ENCODE peak calls at places on chromosomes 6 and 20, in seven cellular contexts. One of them, this sample, is unnamed.

GRCh38 chr6:7646394-7646793 is 56.4 kb downstream of the SNRNP48 start:
- DNase-seq in H1: no peak
- DNase-seq in HCT116: no peak
- DNase-seq in SK-N-SH: no peak
- DNase-seq in K562: no peak
- DNase-seq in HepG2: no peak
- DNase-seq in GM12878: no peak
- DNase-seq in this sample: no peak

GRCh38 chr6:34390531-34391013 is 1.9 kb downstream of the NUDT3 start:
- DNase-seq in K562: no peak
- DNase-seq in GM12878: no peak
- DNase-seq in SK-N-SH: no peak
- DNase-seq in HepG2: no peak
- DNase-seq in HCT116: no peak
- DNase-seq in H1: no peak
- DNase-seq in this sample: no peak

GRCh38 chr20:64103871-64104666 is 3.3 kb downstream of the NPBWR2 start:
- DNase-seq in GM12878: no peak
- DNase-seq in K562: no peak
- DNase-seq in HCT116: no peak
- DNase-seq in H1: peak
- DNase-seq in HepG2: no peak
- DNase-seq in SK-N-SH: no peak
- DNase-seq in this sample: no peak

GRCh38 chr20:760751-761417 is 7.4 kb downstream of the SLC52A3 start:
- DNase-seq in HepG2: peak
- DNase-seq in HCT116: peak
- DNase-seq in H1: peak
- DNase-seq in SK-N-SH: peak
- DNase-seq in GM12878: no peak
- DNase-seq in K562: peak
- DNase-seq in this sample: no peak

GRCh38 chr6:169589293-169589692 is 112.5 kb downstream of the WDR27 start:
- DNase-seq in GM12878: no peak
- DNase-seq in HCT116: no peak
- DNase-seq in SK-N-SH: no peak
- DNase-seq in H1: no peak
- DNase-seq in HepG2: no peak
- DNase-seq in K562: no peak
- DNase-seq in this sample: no peak

GRCh38 chr20:19968488-19969073 is 48.6 kb upstream of the NAA20 start:
- DNase-seq in HCT116: no peak
- DNase-seq in HepG2: no peak
- DNase-seq in H1: no peak
- DNase-seq in K562: no peak
- DNase-seq in GM12878: no peak
- DNase-seq in SK-N-SH: peak
- DNase-seq in this sample: no peak

GRCh38 chr20:47318027-47318595 is 38.4 kb downstream of the ZMYND8 start:
- DNase-seq in K562: no peak
- DNase-seq in SK-N-SH: no peak
- DNase-seq in HepG2: peak
- DNase-seq in GM12878: no peak
- DNase-seq in H1: peak
- DNase-seq in HCT116: no peak
- DNase-seq in this sample: peak

GRCh38 chr6:111846511-111847409 is 26.5 kb downstream of the FYN start:
- DNase-seq in SK-N-SH: no peak
- DNase-seq in HCT116: no peak
- DNase-seq in GM12878: no peak
- DNase-seq in K562: no peak
- DNase-seq in H1: no peak
- DNase-seq in HepG2: no peak
- DNase-seq in this sample: no peak

GRCh38 chr6:70537266-70537665 is 29.5 kb upstream of the SDHAF4 start:
- DNase-seq in HepG2: no peak
- DNase-seq in K562: no peak
- DNase-seq in SK-N-SH: no peak
- DNase-seq in GM12878: no peak
- DNase-seq in H1: no peak
- DNase-seq in HCT116: no peak
- DNase-seq in this sample: no peak

GRCh38 chr20:41345729-41346067 is 5.1 kb downstream of the LPIN3 start:
- DNase-seq in HCT116: no peak
- DNase-seq in SK-N-SH: no peak
- DNase-seq in GM12878: no peak
- DNase-seq in H1: no peak
- DNase-seq in HepG2: no peak
- DNase-seq in K562: no peak
- DNase-seq in this sample: no peak

GRCh38 chr6:151482290-151482689 is 11.5 kb upstream of the CCDC170 start:
- DNase-seq in GM12878: no peak
- DNase-seq in K562: no peak
- DNase-seq in SK-N-SH: no peak
- DNase-seq in HCT116: no peak
- DNase-seq in HepG2: no peak
- DNase-seq in H1: no peak
- DNase-seq in this sample: no peak

GRCh38 chr6:158011478-158011920 is 29.8 kb downstream of the SYNJ2 start:
- DNase-seq in GM12878: no peak
- DNase-seq in HCT116: no peak
- DNase-seq in H1: no peak
- DNase-seq in SK-N-SH: no peak
- DNase-seq in K562: no peak
- DNase-seq in HepG2: peak
- DNase-seq in this sample: no peak

GRCh38 chr6:54404791-54405190 is 96.5 kb downstream of the TINAG start:
- DNase-seq in K562: no peak
- DNase-seq in HepG2: no peak
- DNase-seq in GM12878: no peak
- DNase-seq in HCT116: no peak
- DNase-seq in SK-N-SH: no peak
- DNase-seq in H1: no peak
- DNase-seq in this sample: no peak

GRCh38 chr20:10786678-10787077 is 112.9 kb upstream of the JAG1 start:
- DNase-seq in HepG2: no peak
- DNase-seq in H1: no peak
- DNase-seq in SK-N-SH: no peak
- DNase-seq in GM12878: no peak
- DNase-seq in K562: no peak
- DNase-seq in HCT116: no peak
- DNase-seq in this sample: no peak

GRCh38 chr6:16179970-16180431 is 51.1 kb downstream of the MYLIP start:
- DNase-seq in K562: no peak
- DNase-seq in H1: no peak
- DNase-seq in HepG2: no peak
- DNase-seq in GM12878: no peak
- DNase-seq in SK-N-SH: no peak
- DNase-seq in HCT116: no peak
- DNase-seq in this sample: no peak

GRCh38 chr6:10411915-10412164 is 3.0 kb downstream of the TFAP2A start:
- DNase-seq in SK-N-SH: no peak
- DNase-seq in K562: no peak
- DNase-seq in H1: no peak
- DNase-seq in HCT116: no peak
- DNase-seq in HepG2: no peak
- DNase-seq in GM12878: no peak
- DNase-seq in this sample: no peak

GRCh38 chr6:14758421-14759043 is 487.3 kb upstream of the JARID2 start:
- DNase-seq in GM12878: no peak
- DNase-seq in K562: no peak
- DNase-seq in HCT116: no peak
- DNase-seq in HepG2: no peak
- DNase-seq in H1: no peak
- DNase-seq in SK-N-SH: no peak
- DNase-seq in this sample: peak

GRCh38 chr6:25727028-25727427 is 27.5 kb upstream of the SLC17A4 start:
- DNase-seq in H1: no peak
- DNase-seq in HCT116: no peak
- DNase-seq in K562: no peak
- DNase-seq in HepG2: no peak
- DNase-seq in SK-N-SH: no peak
- DNase-seq in GM12878: no peak
- DNase-seq in this sample: no peak

GRCh38 chr20:53547664-53548239 is 45.9 kb downstream of the ZNF217 start:
- DNase-seq in SK-N-SH: peak
- DNase-seq in HCT116: peak
- DNase-seq in HepG2: peak
- DNase-seq in K562: peak
- DNase-seq in GM12878: peak
- DNase-seq in H1: peak
- DNase-seq in this sample: peak

GRCh38 chr6:139029470-139030210 is 1.1 kb downstream of the ABRACL start:
- DNase-seq in HepG2: no peak
- DNase-seq in SK-N-SH: no peak
- DNase-seq in H1: peak
- DNase-seq in HCT116: no peak
- DNase-seq in GM12878: no peak
- DNase-seq in K562: no peak
- DNase-seq in this sample: peak

GRCh38 chr20:2585811-2586210 is 49.4 kb downstream of the TMC2 start:
- DNase-seq in K562: no peak
- DNase-seq in H1: peak
- DNase-seq in HCT116: no peak
- DNase-seq in SK-N-SH: no peak
- DNase-seq in HepG2: no peak
- DNase-seq in GM12878: no peak
- DNase-seq in this sample: no peak

GRCh38 chr6:159463440-159463839 is 229.6 kb downstream of the SOD2 start:
- DNase-seq in HepG2: no peak
- DNase-seq in K562: no peak
- DNase-seq in H1: no peak
- DNase-seq in GM12878: no peak
- DNase-seq in SK-N-SH: peak
- DNase-seq in HCT116: peak
- DNase-seq in this sample: no peak

GRCh38 chr6:135093578-135093977 is 39.0 kb upstream of the HBS1L start:
- DNase-seq in HCT116: no peak
- DNase-seq in SK-N-SH: no peak
- DNase-seq in HepG2: no peak
- DNase-seq in K562: peak
- DNase-seq in H1: no peak
- DNase-seq in GM12878: no peak
- DNase-seq in this sample: no peak

GRCh38 chr6:101224751-101225150 is 168.8 kb upstream of the GRIK2 start:
- DNase-seq in HCT116: no peak
- DNase-seq in K562: no peak
- DNase-seq in HepG2: no peak
- DNase-seq in H1: no peak
- DNase-seq in GM12878: no peak
- DNase-seq in SK-N-SH: no peak
- DNase-seq in this sample: no peak

GRCh38 chr6:33367009-33367714 is 24.5 kb upstream of the KIFC1 start:
- DNase-seq in HCT116: no peak
- DNase-seq in GM12878: no peak
- DNase-seq in H1: no peak
- DNase-seq in K562: no peak
- DNase-seq in HepG2: no peak
- DNase-seq in SK-N-SH: no peak
- DNase-seq in this sample: no peak

GRCh38 chr6:125077453-125077852 is 76.1 kb upstream of the TPD52L1 start:
- DNase-seq in SK-N-SH: no peak
- DNase-seq in HepG2: no peak
- DNase-seq in H1: no peak
- DNase-seq in K562: no peak
- DNase-seq in GM12878: no peak
- DNase-seq in HCT116: no peak
- DNase-seq in this sample: no peak

DNA sequence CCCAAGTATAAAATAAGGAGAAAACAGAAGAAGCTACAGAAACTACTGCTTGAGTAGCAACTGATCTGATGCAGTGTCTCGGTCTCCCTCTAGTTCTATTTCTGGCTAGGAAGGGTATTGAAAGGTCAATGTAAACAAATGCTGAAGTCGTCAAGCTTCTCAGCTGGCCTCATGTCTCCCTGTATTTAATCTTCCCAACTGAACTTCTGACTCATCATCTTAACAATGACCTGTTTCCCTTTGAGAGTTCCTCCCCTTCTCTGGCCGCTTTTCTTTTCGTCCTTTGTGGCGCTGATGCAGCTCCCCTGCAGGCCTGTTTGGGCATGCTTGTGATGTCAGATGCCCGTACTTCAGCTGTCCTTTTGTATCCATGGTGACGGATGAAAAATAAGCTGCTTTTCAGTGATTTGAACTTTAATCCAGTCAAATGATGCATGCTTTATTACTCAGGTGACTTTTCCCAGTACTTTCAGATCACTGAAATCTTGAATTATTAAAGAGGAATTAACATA is 7.8 kb upstream of the LCA5 start:
- DNase-seq in HepG2: peak
- DNase-seq in HCT116: peak
- DNase-seq in H1: peak
- DNase-seq in K562: peak
- DNase-seq in SK-N-SH: peak
- DNase-seq in GM12878: peak
- DNase-seq in this sample: peak
- TF ChIP-seq JUND in HepG2: no peak
- TF ChIP-seq JUND in HCT116: peak
- TF ChIP-seq JUND in H1: peak
- TF ChIP-seq JUND in K562: peak
- TF ChIP-seq JUND in SK-N-SH: peak
- TF ChIP-seq JUND in GM12878: no peak
- TF ChIP-seq JUND in this sample: no peak

GRCh38 chr6:127971945-127972391 is 71.1 kb upstream of the THEMIS start:
- DNase-seq in GM12878: no peak
- DNase-seq in HCT116: no peak
- DNase-seq in SK-N-SH: no peak
- DNase-seq in HepG2: peak
- DNase-seq in H1: no peak
- DNase-seq in K562: no peak
- DNase-seq in this sample: peak
- TF ChIP-seq JUND in GM12878: no peak
- TF ChIP-seq JUND in HCT116: no peak
- TF ChIP-seq JUND in SK-N-SH: peak
- TF ChIP-seq JUND in HepG2: no peak
- TF ChIP-seq JUND in H1: no peak
- TF ChIP-seq JUND in K562: no peak
- TF ChIP-seq JUND in this sample: peak

DNA sequence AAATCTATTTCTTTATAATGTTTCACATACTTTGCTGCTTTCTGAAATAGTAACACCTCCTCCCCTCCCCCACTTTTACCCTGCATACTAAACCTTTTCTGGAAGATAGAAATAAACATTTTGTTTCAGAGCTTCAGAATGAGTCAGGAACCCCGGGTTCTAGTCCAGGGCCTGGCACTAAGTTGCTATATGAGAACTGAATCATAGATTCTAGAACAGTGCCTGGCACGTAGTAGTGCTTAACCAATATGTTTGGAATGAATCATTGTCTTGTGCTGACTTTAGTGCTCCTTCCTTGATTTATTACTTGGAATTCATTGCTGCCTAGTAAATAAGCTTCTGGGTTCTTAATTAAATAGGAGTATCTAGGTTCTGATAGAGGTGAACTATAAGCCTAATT is 18.4 kb downstream of the TAB2 start:
- DNase-seq in GM12878: no peak
- DNase-seq in SK-N-SH: no peak
- DNase-seq in K562: no peak
- DNase-seq in H1: no peak
- DNase-seq in HCT116: peak
- DNase-seq in HepG2: no peak
- DNase-seq in this sample: no peak
- TF ChIP-seq JUND in GM12878: no peak
- TF ChIP-seq JUND in SK-N-SH: peak
- TF ChIP-seq JUND in K562: no peak
- TF ChIP-seq JUND in H1: no peak
- TF ChIP-seq JUND in HCT116: peak
- TF ChIP-seq JUND in HepG2: no peak
- TF ChIP-seq JUND in this sample: no peak

GRCh38 chr6:30325873-30326445 is 768 bp upstream of the TRIM39 start:
- DNase-seq in K562: peak
- DNase-seq in HCT116: peak
- DNase-seq in SK-N-SH: no peak
- DNase-seq in GM12878: peak
- DNase-seq in H1: peak
- DNase-seq in HepG2: no peak
- DNase-seq in this sample: no peak
- TF ChIP-seq JUND in K562: no peak
- TF ChIP-seq JUND in HCT116: no peak
- TF ChIP-seq JUND in SK-N-SH: no peak
- TF ChIP-seq JUND in GM12878: no peak
- TF ChIP-seq JUND in H1: no peak
- TF ChIP-seq JUND in HepG2: no peak
- TF ChIP-seq JUND in this sample: no peak

This sample was measured in T47D.